ENCODE peak calls at places on chromosomes 1 and 21, in nine cellular contexts. O, I, A, J, Y, T, Q, X and D are unnamed samples. For H3K4me1, the result is how much of the 10 kb centered on the place peaks cover.

GRCh38 chr21:44513389-44514217 is 26.4 kb downstream of the KRTAP10-1 start:
- DNase-seq in O (no peak), I (no peak), A (no peak), J (no peak), Y (no peak), T (no peak), Q (no peak), X (no peak), D (no peak)

GRCh38 chr1:208421511-208421910 is 177.3 kb upstream of the PLXNA2 start:
- DNase-seq in O (no peak), I (no peak), A (no peak), J (no peak), Y (no peak), T (no peak), Q (no peak), X (no peak), D (no peak)

GRCh38 chr1:83791821-83792437 is 207.0 kb downstream of the TTLL7 start:
- DNase-seq in O (no peak), I (peak), A (no peak), J (no peak), Y (no peak), T (no peak), Q (no peak), X (no peak), D (peak)

GRCh38 chr1:233668146-233668724 is 54.3 kb downstream of the KCNK1 start:
- DNase-seq in O (no peak), I (no peak), A (no peak), J (no peak), Y (no peak), T (no peak), Q (no peak), X (no peak), D (no peak)

GRCh38 chr1:212531796-212532195 is 76.8 kb upstream of the ATF3 start:
- DNase-seq in O (no peak), I (no peak), A (no peak), J (no peak), Y (no peak), T (no peak), Q (no peak), X (no peak), D (no peak)

GRCh38 chr1:85623061-85623471 is 42.5 kb downstream of the CCN1 start:
- DNase-seq in O (no peak), I (peak), A (no peak), J (no peak), Y (no peak), T (no peak), Q (no peak), X (no peak), D (no peak)

GRCh38 chr21:36695671-36696389 is 3.1 kb upstream of the SIM2 start:
- DNase-seq in O (no peak), I (no peak), A (no peak), J (no peak), Y (no peak), T (no peak), Q (no peak), X (no peak), D (no peak)

GRCh38 chr1:73998348-73998959 is 199.5 kb downstream of the LRRIQ3 start:
- DNase-seq in O (no peak), I (peak), A (no peak), J (peak), Y (no peak), T (no peak), Q (no peak), X (no peak), D (no peak)

GRCh38 chr1:32025515-32025914 is 11.8 kb downstream of the KHDRBS1 start:
- DNase-seq in O (no peak), I (no peak), A (no peak), J (no peak), Y (no peak), T (no peak), Q (no peak), X (no peak), D (no peak)

GRCh38 chr1:245261786-245262185 is 107.0 kb downstream of the KIF26B start:
- DNase-seq in O (peak), I (no peak), A (no peak), J (no peak), Y (no peak), T (no peak), Q (no peak), X (no peak), D (no peak)

GRCh38 chr1:54284781-54285563 is 85.0 kb downstream of the MRPL37 start:
- DNase-seq in O (no peak), I (no peak), A (peak), J (no peak), Y (no peak), T (no peak), Q (no peak), X (no peak), D (no peak)
- H3K4me1 ChIP-seq in O (under half), I (under half), A (half or more), J (under half), Y (under half), T (half or more), Q (under half), X (half or more), D (under half)

GRCh38 chr1:111733183-111733995 is 5.8 kb downstream of the INKA2 start:
- DNase-seq in O (peak), I (peak), A (no peak), J (no peak), Y (no peak), T (peak), Q (no peak), X (no peak), D (no peak)
- H3K4me1 ChIP-seq in O (half or more), I (under half), A (under half), J (under half), Y (under half), T (half or more), Q (under half), X (under half), D (under half)

DNA sequence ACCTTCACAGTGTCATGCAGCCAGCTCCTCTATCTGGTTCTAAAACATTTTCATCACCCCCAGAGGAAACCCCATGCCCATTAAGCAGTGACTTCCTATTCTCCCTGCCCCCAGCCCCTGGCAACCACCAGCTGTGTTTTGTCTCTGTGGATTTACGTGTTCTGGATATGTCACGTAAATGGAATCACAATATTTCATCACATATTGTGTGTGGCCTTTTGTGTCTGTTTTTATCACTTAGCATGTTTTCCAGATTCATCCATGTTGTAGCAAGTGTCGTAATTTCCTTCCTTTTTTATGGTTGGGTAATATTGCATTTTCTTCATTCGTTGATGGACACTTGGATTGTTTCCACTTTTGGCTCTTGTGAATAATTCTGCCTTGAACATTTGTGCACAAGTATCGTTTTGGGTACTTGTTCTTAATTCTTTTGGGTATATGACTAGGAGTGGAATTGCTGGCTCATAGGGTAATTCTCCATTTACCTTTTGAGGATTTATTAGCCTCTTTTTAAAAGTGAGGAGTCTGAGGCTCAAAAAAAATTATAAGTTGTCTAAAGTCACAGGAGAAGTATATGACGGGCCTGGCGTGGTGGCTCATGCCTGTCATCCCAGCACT is 127.0 kb downstream of the MRPS6 start:
- DNase-seq in O (no peak), I (no peak), A (no peak), J (no peak), Y (no peak), T (no peak), Q (no peak), X (no peak), D (no peak)
- H3K4me1 ChIP-seq in O (under half), I (under half), A (under half), J (under half), Y (under half), T (under half), Q (under half), X (under half), D (under half)

GRCh38 chr1:198671136-198671535 is 32.3 kb downstream of the PTPRC start:
- DNase-seq in O (no peak), I (no peak), A (no peak), J (peak), Y (no peak), T (no peak), Q (no peak), X (no peak), D (no peak)
- H3K4me1 ChIP-seq in O (under half), I (under half), A (half or more), J (half or more), Y (under half), T (under half), Q (under half), X (under half), D (under half)

GRCh38 chr1:167936068-167936929 is at the start of gene DCAF6:
- DNase-seq in O (peak), I (peak), A (peak), J (peak), Y (peak), T (peak), Q (peak), X (peak), D (peak)

GRCh38 chr1:167933779-167934178 is 2.7 kb upstream of the DCAF6 start:
- DNase-seq in O (no peak), I (no peak), A (no peak), J (no peak), Y (no peak), T (no peak), Q (no peak), X (no peak), D (no peak)

GRCh38 chr1:167936930-167937708 is at the start of gene MPC2:
- DNase-seq in O (peak), I (peak), A (peak), J (peak), Y (peak), T (peak), Q (peak), X (peak), D (peak)

GRCh38 chr1:167934407-167935251 is 1.9 kb upstream of the DCAF6 start:
- DNase-seq in O (no peak), I (peak), A (no peak), J (no peak), Y (no peak), T (no peak), Q (no peak), X (no peak), D (no peak)

DNA sequence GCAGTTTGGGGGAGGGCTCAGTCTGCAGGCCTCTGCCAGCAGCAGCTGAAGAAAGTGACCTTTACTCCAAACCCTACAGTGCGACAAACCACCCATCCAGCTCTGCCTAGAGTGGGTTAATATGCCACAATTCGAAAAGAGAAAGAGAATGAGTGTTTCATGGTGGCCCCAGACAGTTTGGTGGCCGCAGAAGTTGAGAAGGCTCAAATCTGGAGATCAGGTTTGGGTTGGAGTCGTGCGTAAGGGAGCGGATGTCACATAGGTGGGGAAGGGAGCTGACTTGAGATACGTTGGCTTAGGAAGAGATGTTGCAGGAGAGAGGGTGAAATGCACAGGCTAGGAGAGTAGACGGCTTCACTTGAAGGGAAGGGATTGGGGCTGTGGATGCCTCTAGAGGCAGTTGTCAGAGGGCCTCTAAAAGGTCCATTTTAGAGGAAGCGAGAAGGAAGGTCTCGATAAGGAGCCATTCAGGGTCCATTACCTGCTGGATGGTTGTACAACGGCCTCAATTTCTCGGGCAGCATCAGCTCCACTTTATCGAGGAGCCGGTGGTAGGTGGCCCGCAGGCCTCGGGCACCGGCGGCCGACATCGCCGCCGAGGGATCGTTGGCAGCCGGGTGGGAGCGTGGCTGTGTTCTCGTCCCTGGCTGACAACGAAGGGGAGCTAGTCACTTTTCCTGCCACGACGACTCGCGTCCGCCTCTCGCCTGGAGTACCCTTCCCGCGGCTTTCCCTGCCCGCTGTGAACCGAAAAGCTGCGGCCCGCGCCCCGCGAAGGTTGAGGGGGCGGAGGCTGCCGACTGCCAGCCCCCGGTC is 1.0 kb upstream of the DCAF6 start:
- DNase-seq in O (no peak), I (peak), A (peak), J (peak), Y (peak), T (peak), Q (no peak), X (no peak), D (peak)
- H3K4me1 ChIP-seq in O (under half), I (under half), A (under half), J (under half), Y (under half), T (under half), Q (under half), X (under half), D (under half)

GRCh38 chr1:113805256-113805531 is 7.1 kb downstream of the RSBN1 start:
- DNase-seq in O (no peak), I (no peak), A (no peak), J (no peak), Y (no peak), T (no peak), Q (no peak), X (no peak), D (no peak)
- H3K4me1 ChIP-seq in O (under half), I (under half), A (half or more), J (under half), Y (under half), T (half or more), Q (half or more), X (under half), D (under half)

DNA sequence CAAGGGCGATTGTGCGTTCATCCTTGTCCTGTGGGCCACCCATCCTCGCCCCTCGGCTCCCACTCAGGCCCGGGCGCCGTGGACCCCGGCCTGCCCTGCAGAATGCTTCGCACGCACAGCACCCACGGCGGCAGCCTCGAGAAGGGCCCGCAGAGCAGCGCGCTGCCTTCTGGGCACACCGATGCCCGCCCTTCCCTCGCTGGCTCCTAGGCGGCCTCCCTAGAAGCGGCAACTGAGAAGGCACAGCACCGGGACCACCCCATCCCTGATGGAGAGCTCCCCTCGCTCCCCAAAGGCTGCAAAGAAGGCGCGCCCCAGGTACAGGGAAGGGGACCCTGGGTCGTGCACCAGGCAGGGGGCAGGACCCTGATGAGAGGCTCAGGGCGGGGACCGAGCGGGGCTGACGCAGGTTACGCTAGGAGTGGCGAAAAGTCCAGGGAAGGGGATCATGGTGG is 974 bp downstream of the CAPZB start:
- DNase-seq in O (no peak), I (no peak), A (no peak), J (no peak), Y (no peak), T (no peak), Q (peak), X (no peak), D (no peak)
- H3K4me1 ChIP-seq in O (half or more), I (under half), A (half or more), J (under half), Y (under half), T (half or more), Q (half or more), X (half or more), D (under half)